ENCODE peak calls at places on chromosomes 4 and X, in ten cellular contexts. One of them, this sample, is unnamed.

GRCh38 chr4:125389713-125390112 is 75.0 kb downstream of the FAT4 start:
- DNase-seq in right lobe of liver: no peak
- DNase-seq in Peyer's patch: no peak
- DNase-seq in heart left ventricle: no peak
- DNase-seq in A549: no peak
- DNase-seq in left ventricle myocardium inferior: no peak
- DNase-seq in OCI-LY7: no peak
- DNase-seq in prostate gland: no peak
- DNase-seq in H9: no peak
- DNase-seq in cardiac muscle cell: no peak
- DNase-seq in this sample: no peak

GRCh38 chr4:6204098-6204497 is 3.7 kb upstream of the JAKMIP1 start:
- DNase-seq in right lobe of liver: no peak
- DNase-seq in Peyer's patch: no peak
- DNase-seq in heart left ventricle: no peak
- DNase-seq in A549: no peak
- DNase-seq in left ventricle myocardium inferior: no peak
- DNase-seq in OCI-LY7: no peak
- DNase-seq in prostate gland: no peak
- DNase-seq in H9: no peak
- DNase-seq in cardiac muscle cell: no peak
- DNase-seq in this sample: no peak

GRCh38 chr4:56544573-56545131 is 39.1 kb downstream of the ARL9 start:
- DNase-seq in right lobe of liver: peak; percentile 90
- DNase-seq in Peyer's patch: peak; percentile 91
- DNase-seq in heart left ventricle: peak; percentile 86
- DNase-seq in A549: peak; percentile 46
- DNase-seq in left ventricle myocardium inferior: peak; percentile 87
- DNase-seq in OCI-LY7: peak; percentile 68
- DNase-seq in prostate gland: peak; percentile 63
- DNase-seq in H9: peak; percentile 89
- DNase-seq in cardiac muscle cell: peak; percentile 88
- DNase-seq in this sample: peak; percentile 76

GRCh38 chr4:186144180-186144579 is 39.7 kb downstream of the FAM149A start:
- DNase-seq in right lobe of liver: no peak
- DNase-seq in Peyer's patch: no peak
- DNase-seq in heart left ventricle: no peak
- DNase-seq in A549: peak; percentile 26
- DNase-seq in left ventricle myocardium inferior: peak; percentile 25
- DNase-seq in OCI-LY7: no peak
- DNase-seq in prostate gland: peak; percentile 19
- DNase-seq in H9: peak; percentile 46
- DNase-seq in cardiac muscle cell: peak; percentile 43
- DNase-seq in this sample: no peak

GRCh38 chrX:37350034-37350365 is 836 bp downstream of the PRRG1 start:
- DNase-seq in right lobe of liver: peak; percentile 49
- DNase-seq in Peyer's patch: no peak
- DNase-seq in heart left ventricle: peak; percentile 19
- DNase-seq in A549: peak; percentile 4
- DNase-seq in left ventricle myocardium inferior: no peak
- DNase-seq in OCI-LY7: no peak
- DNase-seq in prostate gland: no peak
- DNase-seq in H9: no peak
- DNase-seq in cardiac muscle cell: no peak
- DNase-seq in this sample: no peak

GRCh38 chrX:119970574-119970973 is 27.0 kb upstream of the NKAP start:
- DNase-seq in right lobe of liver: no peak
- DNase-seq in Peyer's patch: no peak
- DNase-seq in heart left ventricle: no peak
- DNase-seq in A549: no peak
- DNase-seq in left ventricle myocardium inferior: no peak
- DNase-seq in OCI-LY7: no peak
- DNase-seq in prostate gland: no peak
- DNase-seq in H9: no peak
- DNase-seq in cardiac muscle cell: no peak
- DNase-seq in this sample: no peak

GRCh38 chrX:109632906-109633504 is 8.0 kb upstream of the KCNE5 start:
- DNase-seq in right lobe of liver: no peak
- DNase-seq in Peyer's patch: no peak
- DNase-seq in heart left ventricle: no peak
- DNase-seq in A549: peak; percentile 13
- DNase-seq in left ventricle myocardium inferior: no peak
- DNase-seq in OCI-LY7: peak; percentile 6
- DNase-seq in prostate gland: no peak
- DNase-seq in H9: peak; percentile 33
- DNase-seq in cardiac muscle cell: peak; percentile 46
- DNase-seq in this sample: no peak

GRCh38 chr4:16031554-16032381 is 52.1 kb downstream of the PROM1 start:
- DNase-seq in right lobe of liver: no peak
- DNase-seq in Peyer's patch: no peak
- DNase-seq in heart left ventricle: no peak
- DNase-seq in A549: no peak
- DNase-seq in left ventricle myocardium inferior: no peak
- DNase-seq in OCI-LY7: no peak
- DNase-seq in prostate gland: no peak
- DNase-seq in H9: no peak
- DNase-seq in cardiac muscle cell: no peak
- DNase-seq in this sample: no peak

GRCh38 chr4:170399894-170400293 is 310.1 kb upstream of the AADAT start:
- DNase-seq in right lobe of liver: no peak
- DNase-seq in Peyer's patch: no peak
- DNase-seq in heart left ventricle: no peak
- DNase-seq in A549: no peak
- DNase-seq in left ventricle myocardium inferior: no peak
- DNase-seq in OCI-LY7: no peak
- DNase-seq in prostate gland: no peak
- DNase-seq in H9: no peak
- DNase-seq in cardiac muscle cell: no peak
- DNase-seq in this sample: no peak

GRCh38 chrX:74523870-74524735 is 90.3 kb downstream of the RLIM start:
- DNase-seq in right lobe of liver: no peak
- DNase-seq in Peyer's patch: no peak
- DNase-seq in heart left ventricle: no peak
- DNase-seq in A549: no peak
- DNase-seq in left ventricle myocardium inferior: no peak
- DNase-seq in OCI-LY7: no peak
- DNase-seq in prostate gland: no peak
- DNase-seq in H9: no peak
- DNase-seq in cardiac muscle cell: no peak
- DNase-seq in this sample: no peak

DNA sequence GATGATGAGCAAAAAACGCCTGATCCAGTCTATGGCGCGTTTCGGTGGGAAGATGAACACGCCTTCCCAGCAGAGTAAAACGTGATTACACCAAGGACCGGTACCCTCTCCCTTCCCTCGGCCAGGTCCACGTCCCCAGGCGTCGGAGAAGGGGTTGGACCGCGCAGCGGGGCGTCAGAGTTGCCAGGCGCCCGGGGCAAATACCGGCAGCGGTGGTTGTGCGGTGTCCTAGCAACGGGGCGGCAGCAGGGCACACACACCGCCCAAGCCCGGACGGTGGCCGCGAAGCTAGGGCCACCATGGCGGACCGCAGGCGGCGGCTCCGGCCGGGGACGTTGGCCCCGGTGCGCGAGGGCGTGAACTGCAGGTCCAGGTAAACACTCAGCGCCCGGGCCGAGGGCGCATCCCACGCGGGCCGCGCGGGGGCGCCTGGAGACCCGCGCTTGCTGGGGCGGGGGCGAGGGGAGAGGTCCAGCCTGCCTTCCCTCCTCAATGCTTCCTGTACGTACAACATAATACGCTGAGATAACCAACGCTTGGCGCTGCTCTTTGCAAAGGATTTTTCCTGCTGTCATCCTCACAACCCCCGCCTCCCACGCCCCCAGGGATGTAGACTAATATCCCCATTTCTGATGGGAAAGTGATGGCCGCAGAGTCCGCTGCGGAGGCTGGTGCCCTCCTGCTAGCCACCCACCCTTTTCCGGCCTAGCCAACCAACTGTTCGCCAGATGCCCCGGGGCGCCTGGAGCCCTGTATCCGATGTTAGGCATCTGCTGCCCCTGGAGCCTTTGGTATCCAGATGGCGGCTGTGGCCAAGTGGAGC is at the start of gene FAM47E:
- DNase-seq in right lobe of liver: peak; percentile 94
- DNase-seq in Peyer's patch: peak; percentile 94
- DNase-seq in heart left ventricle: peak; percentile 76
- DNase-seq in A549: peak; percentile 24
- DNase-seq in left ventricle myocardium inferior: peak; percentile 76
- DNase-seq in OCI-LY7: no peak
- DNase-seq in prostate gland: peak; percentile 72
- DNase-seq in H9: peak; percentile 96
- DNase-seq in cardiac muscle cell: peak; percentile 87
- DNase-seq in this sample: peak; percentile 37
- TF ChIP-seq CTCF in right lobe of liver: peak; percentile 88
- TF ChIP-seq CTCF in Peyer's patch: peak; percentile 67
- TF ChIP-seq CTCF in heart left ventricle: peak; percentile 9
- TF ChIP-seq CTCF in A549: peak; percentile 37
- TF ChIP-seq CTCF in left ventricle myocardium inferior: peak; percentile 58
- TF ChIP-seq CTCF in OCI-LY7: no peak
- TF ChIP-seq CTCF in prostate gland: peak; percentile 62
- TF ChIP-seq CTCF in H9: peak; percentile 58
- TF ChIP-seq CTCF in cardiac muscle cell: peak; percentile 50
- TF ChIP-seq CTCF in this sample: peak; percentile 48

DNA sequence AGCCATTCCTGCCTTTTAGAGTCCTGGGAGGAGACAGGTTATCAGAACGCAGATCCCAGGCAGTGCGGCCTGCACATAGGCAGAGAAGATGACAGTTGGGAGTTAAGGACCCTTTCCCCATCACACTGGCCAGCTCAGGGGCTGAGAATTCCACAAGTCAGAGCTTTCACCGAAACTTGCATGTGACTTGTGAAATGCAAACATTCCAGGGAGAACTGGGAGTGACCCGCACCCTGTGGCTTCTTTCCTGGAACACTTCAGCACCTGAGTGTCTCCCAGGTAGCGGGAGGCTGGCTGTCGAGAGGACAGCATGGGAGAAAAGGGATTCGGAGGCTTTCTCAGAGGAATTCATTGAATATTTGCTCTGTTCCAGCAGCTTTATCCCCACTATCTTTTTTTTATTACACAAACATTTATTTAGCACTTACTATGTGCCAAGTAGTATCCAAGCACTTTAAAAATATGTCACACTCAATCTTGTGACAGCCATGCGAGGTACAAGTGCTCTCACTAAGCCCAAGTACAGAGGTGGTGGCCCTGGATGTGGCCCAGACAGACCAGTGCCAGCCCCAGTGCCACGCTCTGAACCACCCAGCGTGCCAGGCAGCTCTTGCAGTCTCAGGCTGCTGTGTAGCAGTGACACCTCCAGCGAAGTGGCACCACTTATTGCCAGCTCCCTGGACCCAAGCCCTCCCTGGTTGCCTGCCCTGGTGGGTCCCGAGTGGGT is 100.5 kb downstream of the PHKA2 start:
- DNase-seq in right lobe of liver: no peak
- DNase-seq in Peyer's patch: no peak
- DNase-seq in heart left ventricle: peak; percentile 40
- DNase-seq in A549: no peak
- DNase-seq in left ventricle myocardium inferior: peak; percentile 69
- DNase-seq in OCI-LY7: no peak
- DNase-seq in prostate gland: no peak
- DNase-seq in H9: peak; percentile 47
- DNase-seq in cardiac muscle cell: no peak
- DNase-seq in this sample: no peak
- H3K27ac ChIP-seq in right lobe of liver: no peak overlapping the region
- H3K27ac ChIP-seq in Peyer's patch: no peak overlapping the region
- H3K27ac ChIP-seq in heart left ventricle: no peak overlapping the region
- H3K27ac ChIP-seq in A549: peak overlapping the region; percentile 63
- H3K27ac ChIP-seq in left ventricle myocardium inferior: peak overlapping the region; percentile 93
- H3K27ac ChIP-seq in OCI-LY7: no peak overlapping the region
- H3K27ac ChIP-seq in prostate gland: no peak overlapping the region
- H3K27ac ChIP-seq in H9: no peak overlapping the region
- H3K27ac ChIP-seq in cardiac muscle cell: no peak overlapping the region
- H3K27ac ChIP-seq in this sample: no peak overlapping the region

GRCh38 chrX:19697416-19697815 is 182.1 kb upstream of the MAP3K15 start:
- DNase-seq in right lobe of liver: no peak
- DNase-seq in Peyer's patch: no peak
- DNase-seq in heart left ventricle: no peak
- DNase-seq in A549: peak; percentile 48
- DNase-seq in left ventricle myocardium inferior: no peak
- DNase-seq in OCI-LY7: no peak
- DNase-seq in prostate gland: no peak
- DNase-seq in H9: no peak
- DNase-seq in cardiac muscle cell: no peak
- DNase-seq in this sample: no peak
- TF ChIP-seq CTCF in right lobe of liver: no peak
- TF ChIP-seq CTCF in Peyer's patch: no peak
- TF ChIP-seq CTCF in heart left ventricle: no peak
- TF ChIP-seq CTCF in A549: no peak
- TF ChIP-seq CTCF in left ventricle myocardium inferior: no peak
- TF ChIP-seq CTCF in OCI-LY7: no peak
- TF ChIP-seq CTCF in prostate gland: no peak
- TF ChIP-seq CTCF in H9: no peak
- TF ChIP-seq CTCF in cardiac muscle cell: no peak
- TF ChIP-seq CTCF in this sample: no peak

DNA sequence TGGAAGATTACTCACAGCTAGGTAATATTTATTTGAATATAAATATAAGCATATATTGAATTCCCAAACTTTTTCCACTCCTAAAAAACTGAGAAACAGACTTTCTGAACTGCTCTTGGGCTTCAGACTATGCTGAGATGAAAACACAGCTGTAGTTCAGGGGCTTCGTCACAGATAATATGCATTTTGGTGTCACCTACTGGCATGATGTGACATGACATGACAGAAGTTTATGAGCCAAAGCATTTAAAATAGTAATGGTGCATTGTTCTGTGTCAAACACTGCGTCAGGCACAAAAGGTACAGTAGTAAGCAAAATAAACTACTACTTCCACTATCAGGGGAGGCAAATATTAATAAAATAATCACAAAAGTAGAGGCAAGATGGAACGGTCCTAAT is 171.3 kb downstream of the BTC start:
- DNase-seq in right lobe of liver: no peak
- DNase-seq in Peyer's patch: no peak
- DNase-seq in heart left ventricle: no peak
- DNase-seq in A549: peak; percentile 33
- DNase-seq in left ventricle myocardium inferior: no peak
- DNase-seq in OCI-LY7: peak; percentile 31
- DNase-seq in prostate gland: no peak
- DNase-seq in H9: no peak
- DNase-seq in cardiac muscle cell: peak; percentile 34
- DNase-seq in this sample: no peak
- H3K27ac ChIP-seq in right lobe of liver: no peak overlapping the region
- H3K27ac ChIP-seq in Peyer's patch: no peak overlapping the region
- H3K27ac ChIP-seq in heart left ventricle: no peak overlapping the region
- H3K27ac ChIP-seq in A549: peak overlapping the region; percentile 89
- H3K27ac ChIP-seq in left ventricle myocardium inferior: no peak overlapping the region
- H3K27ac ChIP-seq in OCI-LY7: no peak overlapping the region
- H3K27ac ChIP-seq in prostate gland: no peak overlapping the region
- H3K27ac ChIP-seq in H9: no peak overlapping the region
- H3K27ac ChIP-seq in cardiac muscle cell: no peak overlapping the region
- H3K27ac ChIP-seq in this sample: no peak overlapping the region

DNA sequence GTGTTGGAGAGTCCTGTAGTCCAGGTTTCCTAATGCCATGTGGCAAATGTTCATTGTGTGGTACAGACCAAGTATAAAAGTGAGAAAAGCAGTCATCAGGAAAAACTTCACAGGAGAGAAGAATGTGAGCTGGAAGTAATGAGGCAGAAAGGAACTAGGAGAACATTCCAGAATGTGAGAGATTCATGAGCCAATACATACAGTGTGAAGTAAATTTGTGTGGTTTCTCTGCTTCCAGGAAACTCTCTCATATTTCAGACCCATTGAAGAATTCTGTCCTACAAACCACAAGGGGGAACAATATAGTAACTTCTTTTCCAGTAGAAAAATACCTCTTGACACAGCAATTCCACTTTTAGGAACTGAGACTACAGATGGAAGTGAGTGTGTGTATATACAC is 136.5 kb downstream of the RNF150 start:
- DNase-seq in right lobe of liver: no peak
- DNase-seq in Peyer's patch: no peak
- DNase-seq in heart left ventricle: no peak
- DNase-seq in A549: no peak
- DNase-seq in left ventricle myocardium inferior: no peak
- DNase-seq in OCI-LY7: no peak
- DNase-seq in prostate gland: no peak
- DNase-seq in H9: no peak
- DNase-seq in cardiac muscle cell: no peak
- DNase-seq in this sample: no peak
- TF ChIP-seq CTCF in right lobe of liver: peak; percentile 23
- TF ChIP-seq CTCF in Peyer's patch: no peak
- TF ChIP-seq CTCF in heart left ventricle: no peak
- TF ChIP-seq CTCF in A549: no peak
- TF ChIP-seq CTCF in left ventricle myocardium inferior: no peak
- TF ChIP-seq CTCF in OCI-LY7: no peak
- TF ChIP-seq CTCF in prostate gland: no peak
- TF ChIP-seq CTCF in H9: no peak
- TF ChIP-seq CTCF in cardiac muscle cell: no peak
- TF ChIP-seq CTCF in this sample: no peak

This sample was measured in CD4-positive, alpha-beta T cell.